ENCODE peak calls at places on chromosomes 5 and 9, in five cellular contexts. R is central memory CD4-positive, alpha-beta T cell; V is SIG-M5; Z is GDM1; B is amygdala. X is an unnamed sample.
A peak's percentile ranks its signal among the peaks of the same experiment; 100 is the strongest.

GRCh38 chr5:95053253-95053652 is 231.6 kb downstream of the MCTP1 start:
- DNase-seq in B (no peak), Z (no peak), V (no peak), R (no peak), X (no peak)

GRCh38 chr5:138352722-138353549 is 451 bp downstream of the KDM3B start:
- DNase-seq in B (peak; percentile 74), Z (peak; percentile 60), R (peak; percentile 74), V (no peak), X (peak; percentile 66)

GRCh38 chr5:172373680-172374079 is 80.6 kb downstream of the SH3PXD2B start:
- DNase-seq in B (no peak), R (no peak), V (no peak), Z (no peak), X (no peak)

GRCh38 chr9:114299286-114300152 is 23.4 kb upstream of the ORM1 start:
- DNase-seq in V (no peak), Z (no peak), R (no peak), B (no peak), X (no peak)

GRCh38 chr5:116492016-116492623 is 82.5 kb downstream of the SEMA6A start:
- DNase-seq in Z (peak; percentile 41), B (peak; percentile 6), V (no peak), R (peak; percentile 0), X (peak; percentile 65)

GRCh38 chr5:15577132-15577531 is 77.2 kb downstream of the FBXL7 start:
- DNase-seq in R (no peak), Z (no peak), V (no peak), B (no peak), X (no peak)

GRCh38 chr5:109589983-109590382 is 99.7 kb upstream of the MAN2A1 start:
- DNase-seq in V (no peak), Z (peak; percentile 59), B (no peak), R (no peak), X (no peak)

GRCh38 chr5:172683696-172684464 is 42.8 kb downstream of the NEURL1B start:
- DNase-seq in R (peak; percentile 69), V (no peak), Z (no peak), B (no peak), X (no peak)

GRCh38 chr9:82167296-82167695 is 178.7 kb downstream of the SPATA31D1 start:
- DNase-seq in V (no peak), B (no peak), Z (no peak), R (no peak), X (no peak)

GRCh38 chr5:73256462-73257260 is 83.7 kb downstream of the TMEM174 start:
- DNase-seq in V (no peak), B (no peak), Z (no peak), R (no peak), X (no peak)

GRCh38 chr9:82127993-82128710 is 139.6 kb downstream of the SPATA31D1 start:
- DNase-seq in R (no peak), Z (no peak), B (peak; percentile 15), V (no peak), X (no peak)

GRCh38 chr5:164027738-164028137 is 522.3 kb downstream of the MAT2B start:
- DNase-seq in V (no peak), Z (no peak), B (no peak), R (no peak), X (peak; percentile 27)

GRCh38 chr9:130713286-130713975 is 19.9 kb downstream of the EXOSC2 start:
- DNase-seq in Z (no peak), B (no peak), V (no peak), R (no peak), X (peak; percentile 24)

GRCh38 chr5:8788246-8788645 is 757.6 kb downstream of the SEMA5A start:
- DNase-seq in V (no peak), R (no peak), Z (no peak), B (no peak), X (no peak)

GRCh38 chr5:91638010-91638409 is 254.9 kb upstream of the ARRDC3 start:
- DNase-seq in V (no peak), Z (no peak), R (no peak), B (no peak), X (no peak)

GRCh38 chr5:132272341-132273210 is 15.1 kb downstream of the PDLIM4 start:
- DNase-seq in Z (peak; percentile 33), R (peak; percentile 31), B (peak; percentile 45), V (no peak), X (no peak)

GRCh38 chr9:113536166-113536482 is 72.6 kb downstream of the RGS3 start:
- DNase-seq in V (no peak), Z (no peak), R (no peak), B (no peak), X (no peak)

GRCh38 chr9:37243588-37244345 is 123.4 kb downstream of the ZCCHC7 start:
- DNase-seq in R (no peak), V (no peak), Z (no peak), B (no peak), X (no peak)